ENCODE peak calls at places on chromosomes 3 and 15, in nine cellular contexts. O is heart left ventricle, R is Calu3, A is GM04504, I is cardiac fibroblast, Y is GM10248, L is Caki2, P is HEK293T, V is ACHN. W is an unnamed sample.

GRCh38 chr15:74608776-74609175 is 6.9 kb upstream of the CLK3 start:
- DNase-seq in O (no peak), R (no peak), A (no peak), I (no peak), Y (no peak), L (no peak), P (no peak), V (no peak), W (no peak)

GRCh38 chr15:70100495-70101331 is 3.0 kb upstream of the TLE3 start:
- DNase-seq in O (peak; percentile 70), R (peak; percentile 60), A (no peak), I (peak; percentile 90), Y (peak; percentile 44), L (no peak), P (peak; percentile 42), V (peak; percentile 28), W (peak; percentile 60)

GRCh38 chr3:197692641-197693040 is 44.1 kb downstream of the RUBCN start:
- DNase-seq in O (no peak), R (no peak), A (peak; percentile 36), I (peak; percentile 74), Y (no peak), L (no peak), P (no peak), V (no peak), W (peak; percentile 70)

GRCh38 chr15:84033793-84034553 is 201.6 kb upstream of the GOLGA6L4 start:
- DNase-seq in O (no peak), R (no peak), A (no peak), I (peak; percentile 22), Y (no peak), L (no peak), P (no peak), V (no peak), W (peak; percentile 6)

GRCh38 chr15:75203908-75204263 is 2.2 kb downstream of the C15orf39 start:
- DNase-seq in O (no peak), R (no peak), A (no peak), I (no peak), Y (no peak), L (peak; percentile 26), P (no peak), V (no peak), W (no peak)

GRCh38 chr3:190608850-190609589 is 95.1 kb downstream of the IL1RAP start:
- DNase-seq in O (no peak), R (no peak), A (no peak), I (no peak), Y (no peak), L (no peak), P (no peak), V (no peak), W (no peak)

GRCh38 chr3:197368330-197368729 is 69.9 kb upstream of the DLG1 start:
- DNase-seq in O (no peak), R (no peak), A (no peak), I (no peak), Y (no peak), L (no peak), P (no peak), V (no peak), W (no peak)

GRCh38 chr3:32934150-32934742 is 17.2 kb upstream of the CCR4 start:
- DNase-seq in O (no peak), R (peak; percentile 9), A (no peak), I (peak; percentile 33), Y (peak; percentile 28), L (no peak), P (no peak), V (peak; percentile 21), W (peak; percentile 59)